ENCODE peak calls at places on chromosomes 6 and 20, in ten cellular contexts. K, R, D, G, V, P, Q, Z, U and W are unnamed samples.

GRCh38 chr6:71412559-71412958 is 123.9 kb downstream of the OGFRL1 start:
- DNase-seq in K (no peak), R (no peak), D (no peak), G (no peak), V (no peak), P (no peak), Q (no peak), Z (no peak), U (no peak), W (no peak)

GRCh38 chr6:147774856-147775255 is 266.4 kb downstream of the SAMD5 start:
- DNase-seq in K (no peak), R (no peak), D (no peak), G (no peak), V (no peak), P (no peak), Q (no peak), Z (no peak), U (peak), W (no peak)

GRCh38 chr6:140774080-140774505 is 1358.6 kb upstream of the GJE1 start:
- DNase-seq in K (no peak), R (no peak), D (no peak), G (peak), V (no peak), P (no peak), Q (no peak), Z (peak), U (no peak), W (no peak)

GRCh38 chr6:167146173-167146572 is 11.6 kb downstream of the GPR31 start:
- DNase-seq in K (no peak), R (no peak), D (no peak), G (no peak), V (no peak), P (no peak), Q (no peak), Z (no peak), U (no peak), W (no peak)

GRCh38 chr6:40807484-40807883 is 220.3 kb upstream of the LRFN2 start:
- DNase-seq in K (no peak), R (no peak), D (no peak), G (no peak), V (no peak), P (no peak), Q (no peak), Z (no peak), U (no peak), W (no peak)

GRCh38 chr6:18263561-18264337 is 581 bp downstream of the DEK start:
- DNase-seq in K (peak), R (peak), D (peak), G (no peak), V (no peak), P (peak), Q (peak), Z (peak), U (no peak), W (peak)

GRCh38 chr20:23165307-23165750 is 79.2 kb upstream of the CD93 start:
- DNase-seq in K (no peak), R (peak), D (no peak), G (no peak), V (no peak), P (no peak), Q (no peak), Z (no peak), U (no peak), W (no peak)

GRCh38 chr6:14784596-14785360 is 461.1 kb upstream of the JARID2 start:
- DNase-seq in K (no peak), R (no peak), D (no peak), G (no peak), V (peak), P (no peak), Q (no peak), Z (no peak), U (no peak), W (no peak)

GRCh38 chr6:53943410-53943809 is 148.6 kb downstream of the LRRC1 start:
- DNase-seq in K (no peak), R (no peak), D (peak), G (no peak), V (no peak), P (no peak), Q (peak), Z (no peak), U (no peak), W (peak)

GRCh38 chr6:150894935-150895686 is 29.6 kb downstream of the MTHFD1L start:
- DNase-seq in K (no peak), R (no peak), D (no peak), G (no peak), V (no peak), P (no peak), Q (no peak), Z (peak), U (peak), W (no peak)

GRCh38 chr6:101706576-101706975 is 313.1 kb downstream of the GRIK2 start:
- DNase-seq in K (no peak), R (no peak), D (no peak), G (no peak), V (no peak), P (no peak), Q (no peak), Z (no peak), U (no peak), W (no peak)